ENCODE peak calls at places on chromosome 22, in four cellular contexts. D is ovary; T is CD8-positive, alpha-beta memory T cell; O is lung. X is an unnamed sample. For H3K4me1 and H3K9me3, the result is how much of the 10 kb centered on the place peaks cover.

GRCh38 chr22:26546282-26546681 is 34.0 kb upstream of the TFIP11 start:
- DNase-seq in D (no peak), T (no peak), O (no peak), X (no peak)

GRCh38 chr22:39068033-39068785 is 8.9 kb upstream of the APOBEC3G start:
- DNase-seq in D (no peak), T (no peak), O (no peak), X (no peak)

GRCh38 chr22:39244496-39245129 is at the start of gene PDGFB:
- DNase-seq in D (no peak), T (no peak), O (no peak), X (no peak)

GRCh38 chr22:25829808-25830777 is 88.1 kb downstream of the MYO18B start:
- DNase-seq in D (no peak), T (no peak), O (no peak), X (no peak)

GRCh38 chr22:49632199-49633009 is 195.3 kb downstream of the BRD1 start:
- DNase-seq in D (peak), T (no peak), O (peak), X (no peak)

GRCh38 chr22:29145321-29146072 is 60.2 kb upstream of the EMID1 start:
- DNase-seq in D (peak), T (no peak), O (no peak), X (no peak)

GRCh38 chr22:42871146-42872050 is 14.3 kb upstream of the ARFGAP3 start:
- DNase-seq in D (no peak), T (no peak), O (no peak), X (no peak)

GRCh38 chr22:38412435-38413084 is 42.4 kb downstream of the KCNJ4 start:
- DNase-seq in D (peak), T (peak), O (peak), X (no peak)

GRCh38 chr22:49976439-49977175 is 16.0 kb downstream of the PIM3 start:
- DNase-seq in D (no peak), T (no peak), O (no peak), X (no peak)

GRCh38 chr22:32380991-32381390 is 23.3 kb downstream of the RFPL3 start:
- DNase-seq in D (no peak), T (no peak), O (no peak), X (no peak)

GRCh38 chr22:49540571-49541450 is 286.9 kb downstream of the BRD1 start:
- DNase-seq in D (peak), T (no peak), O (no peak), X (no peak)

GRCh38 chr22:38176170-38176741 is 5.4 kb downstream of the PLA2G6 start:
- DNase-seq in D (peak), T (no peak), O (peak), X (no peak)

GRCh38 chr22:37241351-37242142 is 2.5 kb downstream of the RAC2 start:
- DNase-seq in D (no peak), T (peak), O (no peak), X (no peak)

GRCh38 chr22:26553056-26553752 is 36.7 kb downstream of the TPST2 start:
- DNase-seq in D (no peak), T (no peak), O (no peak), X (no peak)

GRCh38 chr22:32341122-32341740 is 16.4 kb upstream of the RFPL3 start:
- DNase-seq in D (no peak), T (no peak), O (no peak), X (no peak)

GRCh38 chr22:38735126-38735464 is 20.7 kb downstream of the SUN2 start:
- DNase-seq in D (peak), T (no peak), O (no peak), X (no peak)

GRCh38 chr22:46362934-46363515 is 27.5 kb downstream of the TRMU start:
- DNase-seq in D (no peak), T (no peak), O (no peak), X (no peak)

GRCh38 chr22:46113910-46114517 is 36.3 kb upstream of the PPARA start:
- DNase-seq in D (no peak), T (no peak), O (no peak), X (no peak)

GRCh38 chr22:41048791-41049717 is 43.3 kb upstream of the EP300 start:
- DNase-seq in D (peak), T (no peak), O (peak), X (no peak)

GRCh38 chr22:37777122-37777687 is 30.5 kb upstream of the GCAT start:
- DNase-seq in D (no peak), T (no peak), O (peak), X (no peak)

GRCh38 chr22:43442386-43443060 is 30.7 kb downstream of the MPPED1 start:
- DNase-seq in D (peak), T (no peak), O (no peak), X (no peak)

GRCh38 chr22:42841444-42841843 is 15.6 kb downstream of the ARFGAP3 start:
- DNase-seq in D (no peak), T (no peak), O (no peak), X (no peak)

GRCh38 chr22:50526849-50527801 is 1.7 kb upstream of the SCO2 start:
- DNase-seq in D (no peak), T (no peak), O (peak), X (peak)

GRCh38 chr22:42473484-42474193 is 41.4 kb upstream of the NFAM1 start:
- DNase-seq in D (no peak), T (no peak), O (no peak), X (no peak)

GRCh38 chr22:41449321-41449720 is 2.7 kb upstream of the TOB2 start:
- DNase-seq in D (peak), T (no peak), O (no peak), X (no peak)

GRCh38 chr22:34736081-34736480 is 329.9 kb upstream of the ISX start:
- DNase-seq in D (no peak), T (no peak), O (no peak), X (no peak)

GRCh38 chr22:24486501-24486921 is 8.6 kb upstream of the UPB1 start:
- DNase-seq in D (no peak), T (no peak), O (no peak), X (no peak)

GRCh38 chr22:35150163-35151107 is 84.5 kb downstream of the ISX start:
- DNase-seq in D (peak), T (peak), O (peak), X (peak)

DNA sequence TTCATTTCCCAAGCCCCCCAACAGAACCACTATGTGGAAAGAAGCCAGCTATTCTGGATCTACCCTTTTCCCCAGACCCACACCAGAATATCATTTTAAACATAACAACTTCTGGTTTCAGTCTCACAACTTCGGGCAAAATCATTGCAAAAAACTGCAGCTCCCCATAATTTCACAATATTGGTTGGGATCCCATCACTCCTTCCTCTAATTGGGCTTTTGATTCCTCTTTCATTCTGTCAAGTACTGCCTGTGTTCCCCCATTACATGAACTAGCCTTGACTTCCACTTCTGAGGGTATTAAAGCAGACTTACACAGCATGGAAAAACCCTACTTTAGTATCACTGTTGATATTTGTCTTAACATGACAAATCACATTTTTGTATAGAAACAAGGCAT is 4.1 kb upstream of the APOL3 start:
- DNase-seq in D (no peak), T (no peak), O (no peak), X (no peak)
- H3K4me1 ChIP-seq in D (under half), T (under half), O (under half), X (half or more)

DNA sequence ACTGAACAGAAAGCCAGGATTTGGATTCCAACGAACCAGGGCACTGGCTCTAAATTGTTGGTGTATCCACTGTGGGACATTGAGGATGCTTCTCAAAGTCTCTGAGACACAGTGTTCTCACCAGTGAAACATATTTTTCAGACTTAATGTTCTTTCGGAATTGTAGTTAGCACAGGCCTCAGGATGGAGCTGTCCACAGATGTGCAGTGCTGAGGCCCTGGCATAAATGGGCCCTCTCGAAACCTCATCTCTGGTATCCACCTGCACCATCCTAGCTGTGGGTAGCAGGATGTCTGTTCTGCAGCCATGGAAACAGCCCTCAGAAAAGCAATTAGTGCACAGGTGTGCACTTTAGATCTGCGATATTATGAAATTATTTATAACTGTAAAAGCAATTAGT is 656.8 kb downstream of the TBC1D22A start:
- DNase-seq in D (no peak), T (no peak), O (no peak), X (no peak)
- H3K9me3 ChIP-seq in D (under half), T (under half), O (under half), X (under half)

GRCh38 chr22:45077826-45078334 is 68.1 kb upstream of the PHF21B start:
- DNase-seq in D (no peak), T (no peak), O (no peak), X (no peak)
- H3K4me3 ChIP-seq in D (no peak), T (no peak), O (no peak), X (no peak)

GRCh38 chr22:19988965-19989724 is 27.5 kb downstream of the ARVCF start:
- DNase-seq in D (peak), T (no peak), O (no peak), X (no peak)
- H3K4me1 ChIP-seq in D (under half), T (under half), O (under half), X (under half)

DNA sequence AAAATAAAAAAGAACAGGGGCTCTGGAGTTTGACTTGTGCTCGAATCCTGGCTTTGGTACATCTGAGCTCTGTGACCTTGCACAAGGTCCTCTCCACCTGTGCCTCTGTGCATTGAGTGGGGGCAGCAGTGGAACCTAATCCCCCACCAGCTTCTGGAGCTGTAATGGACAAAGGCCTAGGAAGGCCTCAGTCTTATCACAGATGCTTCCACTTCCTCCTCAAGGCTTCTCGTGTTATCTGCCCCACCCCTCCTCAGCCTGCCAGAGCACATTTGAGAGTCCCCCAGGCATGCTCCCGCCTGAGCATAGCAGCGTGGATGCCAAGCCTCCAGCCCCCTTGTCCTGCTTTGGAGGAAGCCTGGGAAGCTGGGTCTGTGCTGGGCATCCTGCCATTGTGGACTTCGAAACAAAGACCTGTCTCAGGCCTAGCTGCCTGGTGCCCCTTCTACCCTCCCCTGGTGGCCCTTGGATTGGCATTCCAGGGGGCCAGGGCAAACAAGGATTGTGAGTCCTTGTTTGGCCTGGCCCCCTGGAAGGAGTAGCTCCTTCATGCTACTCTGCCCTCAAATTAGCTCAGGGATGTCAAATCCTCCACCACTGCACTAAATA is 15.0 kb downstream of the SLC35E4 start:
- DNase-seq in D (no peak), T (no peak), O (no peak), X (no peak)
- H3K9me3 ChIP-seq in D (under half), T (under half), O (under half), X (under half)

GRCh38 chr22:23403152-23403719 is 176.9 kb downstream of the IGLL1 start:
- DNase-seq in D (peak), T (no peak), O (no peak), X (no peak)
- H3K4me3 ChIP-seq in D (no peak), T (no peak), O (no peak), X (no peak)

DNA sequence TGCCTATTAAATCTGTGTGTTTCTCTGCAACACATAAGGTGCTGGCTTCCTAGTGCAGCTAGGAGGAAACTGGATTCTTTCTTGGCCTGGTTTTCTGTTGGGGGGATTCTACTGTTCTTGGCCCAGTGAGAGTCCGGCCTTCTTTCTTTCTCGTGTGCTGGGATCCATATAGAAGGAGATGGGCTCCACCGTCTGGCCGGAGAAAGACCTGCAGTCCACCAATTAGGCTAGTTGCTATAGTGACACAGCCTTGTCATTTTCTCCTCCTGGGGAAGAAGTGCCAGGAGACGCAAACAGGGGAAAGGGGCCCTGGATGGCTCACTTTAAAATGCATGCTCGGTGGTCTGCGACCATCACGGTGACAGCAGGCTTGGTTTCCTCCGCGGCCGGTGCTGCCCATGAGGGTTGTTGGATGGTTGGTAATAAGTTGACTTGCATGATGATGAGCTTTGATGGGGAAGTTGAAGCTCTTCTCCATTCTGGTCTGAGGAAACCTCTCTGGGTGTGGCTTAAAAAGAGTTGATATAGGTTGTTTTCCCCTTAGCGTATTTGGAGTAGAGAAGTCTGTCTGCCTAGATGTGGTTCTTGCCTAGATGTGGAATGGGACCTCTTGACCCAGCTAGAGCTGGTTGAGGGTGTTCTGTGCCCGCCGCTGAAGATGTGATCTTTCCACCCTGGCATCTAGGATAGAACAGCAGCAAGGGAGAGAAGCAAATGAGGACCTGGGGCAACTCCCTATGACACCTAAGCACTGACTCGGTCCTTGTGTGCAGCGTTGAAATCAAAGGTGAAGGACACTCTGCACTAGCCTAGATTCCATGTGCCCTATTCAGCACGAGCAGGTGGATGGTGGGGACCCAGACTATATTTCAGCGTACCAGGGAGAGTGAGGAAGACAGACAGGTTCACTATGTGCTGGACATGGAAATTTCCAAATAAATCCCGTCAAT is 1335.0 kb downstream of the BRD1 start:
- DNase-seq in D (peak), T (no peak), O (peak), X (no peak)
- H3K4me1 ChIP-seq in D (under half), T (under half), O (under half), X (under half)

GRCh38 chr22:19793161-19793560 is 32.6 kb downstream of the TBX1 start:
- DNase-seq in D (no peak), T (no peak), O (no peak), X (no peak)

GRCh38 chr22:19791894-19792293 is 31.3 kb downstream of the TBX1 start:
- DNase-seq in D (no peak), T (no peak), O (no peak), X (no peak)

GRCh38 chr22:19796169-19796568 is 35.6 kb downstream of the TBX1 start:
- DNase-seq in D (no peak), T (no peak), O (no peak), X (no peak)

GRCh38 chr22:19795617-19796008 is 35.0 kb downstream of the TBX1 start:
- DNase-seq in D (no peak), T (no peak), O (no peak), X (no peak)

GRCh38 chr22:19793656-19794310 is 33.2 kb downstream of the TBX1 start:
- DNase-seq in D (no peak), T (no peak), O (no peak), X (no peak)
- H3K9me3 ChIP-seq in D (under half), T (under half), O (under half), X (under half)